ENCODE peak calls at places on chromosome 22, in ten cellular contexts. U, S, X, J, N, V, Z, M, W and L are unnamed samples.

GRCh38 chr22:47238886-47239860 is 476.7 kb downstream of the TBC1D22A start:
- DNase-seq in U (peak), S (no peak), X (no peak), J (no peak), N (no peak), V (no peak), Z (no peak), M (no peak), W (no peak), L (no peak)

GRCh38 chr22:45481661-45482060 is 21.0 kb upstream of the FBLN1 start:
- DNase-seq in U (no peak), S (no peak), X (no peak), J (no peak), N (no peak), V (no peak), Z (no peak), M (no peak), W (no peak), L (no peak)

GRCh38 chr22:28759861-28760560 is 12.5 kb upstream of the CCDC117 start:
- DNase-seq in U (no peak), S (no peak), X (no peak), J (no peak), N (no peak), V (no peak), Z (no peak), M (no peak), W (no peak), L (peak)

GRCh38 chr22:46081036-46081830 is 69.1 kb upstream of the PPARA start:
- DNase-seq in U (no peak), S (no peak), X (peak), J (no peak), N (no peak), V (peak), Z (no peak), M (no peak), W (peak), L (no peak)

GRCh38 chr22:49214976-49215375 is 612.7 kb downstream of the BRD1 start:
- DNase-seq in U (no peak), S (no peak), X (no peak), J (no peak), N (no peak), V (no peak), Z (no peak), M (no peak), W (no peak), L (no peak)

GRCh38 chr22:41732096-41732772 is 32.9 kb downstream of the MEI1 start:
- DNase-seq in U (no peak), S (no peak), X (no peak), J (peak), N (no peak), V (no peak), Z (no peak), M (no peak), W (no peak), L (no peak)

GRCh38 chr22:44574057-44574456 is 76.0 kb upstream of the RTL6 start:
- DNase-seq in U (peak), S (no peak), X (peak), J (no peak), N (no peak), V (peak), Z (no peak), M (no peak), W (peak), L (no peak)

GRCh38 chr22:41565403-41566054 is 4.7 kb downstream of the CSDC2 start:
- DNase-seq in U (peak), S (no peak), X (peak), J (no peak), N (no peak), V (no peak), Z (no peak), M (no peak), W (peak), L (no peak)

GRCh38 chr22:45323695-45324094 is 14.0 kb downstream of the FAM118A start:
- DNase-seq in U (no peak), S (no peak), X (no peak), J (no peak), N (no peak), V (no peak), Z (no peak), M (no peak), W (no peak), L (no peak)

GRCh38 chr22:38317237-38317994 is at the start of gene CSNK1E:
- DNase-seq in U (peak), S (peak), X (peak), J (peak), N (peak), V (peak), Z (no peak), M (peak), W (peak), L (no peak)

GRCh38 chr22:49807780-49808708 is 19.6 kb downstream of the BRD1 start:
- DNase-seq in U (no peak), S (peak), X (no peak), J (no peak), N (peak), V (no peak), Z (peak), M (no peak), W (no peak), L (no peak)

GRCh38 chr22:41517172-41518047 is 26.9 kb downstream of the POLR3H start:
- DNase-seq in U (peak), S (peak), X (peak), J (peak), N (peak), V (peak), Z (no peak), M (peak), W (peak), L (peak)

GRCh38 chr22:19937616-19938473 is 3.7 kb upstream of the COMT start:
- DNase-seq in U (no peak), S (no peak), X (no peak), J (no peak), N (no peak), V (no peak), Z (no peak), M (no peak), W (no peak), L (no peak)

GRCh38 chr22:28346308-28346707 is 333.3 kb downstream of the TTC28 start:
- DNase-seq in U (no peak), S (no peak), X (no peak), J (no peak), N (no peak), V (no peak), Z (no peak), M (no peak), W (no peak), L (no peak)

GRCh38 chr22:19178065-19178658 is 374 bp downstream of the SLC25A1 start:
- DNase-seq in U (peak), S (peak), X (peak), J (no peak), N (peak), V (peak), Z (peak), M (no peak), W (no peak), L (peak)

GRCh38 chr22:33803371-33803770 is 116.9 kb downstream of the LARGE1 start:
- DNase-seq in U (peak), S (no peak), X (no peak), J (peak), N (no peak), V (no peak), Z (no peak), M (no peak), W (peak), L (no peak)

GRCh38 chr22:39349506-39349966 is 255 bp upstream of the SYNGR1 start:
- DNase-seq in U (no peak), S (peak), X (peak), J (no peak), N (peak), V (peak), Z (peak), M (no peak), W (no peak), L (no peak)